ENCODE peak calls at places on chromosomes 13 and 19, in ten cellular contexts. One of them, this sample, is unnamed.

GRCh38 chr13:105920375-105920774 is 615.1 kb downstream of the EFNB2 start:
- DNase-seq in HT1080: peak
- DNase-seq in retina: no peak
- DNase-seq in C1 segment of cervical spinal cord: no peak
- DNase-seq in CD4-positive, alpha-beta memory T cell: no peak
- DNase-seq in adipocyte: peak
- DNase-seq in ACHN: no peak
- DNase-seq in posterior vena cava: no peak
- DNase-seq in NCI-H1105 treated with DMSO at 0.1 percent for 48 hours: no peak
- DNase-seq in NCI-H187 treated with DMSO at 0.1 percent for 48 hours: no peak
- DNase-seq in this sample: no peak

GRCh38 chr19:30841934-30842333 is 469.8 kb downstream of the ZNF536 start:
- DNase-seq in HT1080: no peak
- DNase-seq in retina: no peak
- DNase-seq in C1 segment of cervical spinal cord: no peak
- DNase-seq in CD4-positive, alpha-beta memory T cell: no peak
- DNase-seq in adipocyte: no peak
- DNase-seq in ACHN: no peak
- DNase-seq in posterior vena cava: no peak
- DNase-seq in NCI-H1105 treated with DMSO at 0.1 percent for 48 hours: no peak
- DNase-seq in NCI-H187 treated with DMSO at 0.1 percent for 48 hours: no peak
- DNase-seq in this sample: no peak

GRCh38 chr13:72255908-72256307 is 388.9 kb upstream of the DACH1 start:
- DNase-seq in HT1080: peak
- DNase-seq in retina: peak
- DNase-seq in C1 segment of cervical spinal cord: no peak
- DNase-seq in CD4-positive, alpha-beta memory T cell: no peak
- DNase-seq in adipocyte: peak
- DNase-seq in ACHN: peak
- DNase-seq in posterior vena cava: no peak
- DNase-seq in NCI-H1105 treated with DMSO at 0.1 percent for 48 hours: peak
- DNase-seq in NCI-H187 treated with DMSO at 0.1 percent for 48 hours: no peak
- DNase-seq in this sample: peak

GRCh38 chr13:114078501-114079451 is 53.6 kb downstream of the RASA3 start:
- DNase-seq in HT1080: no peak
- DNase-seq in retina: peak
- DNase-seq in C1 segment of cervical spinal cord: peak
- DNase-seq in CD4-positive, alpha-beta memory T cell: no peak
- DNase-seq in adipocyte: peak
- DNase-seq in ACHN: no peak
- DNase-seq in posterior vena cava: peak
- DNase-seq in NCI-H1105 treated with DMSO at 0.1 percent for 48 hours: no peak
- DNase-seq in NCI-H187 treated with DMSO at 0.1 percent for 48 hours: no peak
- DNase-seq in this sample: no peak

GRCh38 chr19:34085336-34085735 is 87.0 kb upstream of the LSM14A start:
- DNase-seq in HT1080: no peak
- DNase-seq in retina: no peak
- DNase-seq in C1 segment of cervical spinal cord: no peak
- DNase-seq in CD4-positive, alpha-beta memory T cell: no peak
- DNase-seq in adipocyte: no peak
- DNase-seq in ACHN: no peak
- DNase-seq in posterior vena cava: no peak
- DNase-seq in NCI-H1105 treated with DMSO at 0.1 percent for 48 hours: no peak
- DNase-seq in NCI-H187 treated with DMSO at 0.1 percent for 48 hours: no peak
- DNase-seq in this sample: no peak

GRCh38 chr19:51726049-51726448 is 2.3 kb upstream of the HAS1 start:
- DNase-seq in HT1080: peak
- DNase-seq in retina: no peak
- DNase-seq in C1 segment of cervical spinal cord: no peak
- DNase-seq in CD4-positive, alpha-beta memory T cell: no peak
- DNase-seq in adipocyte: peak
- DNase-seq in ACHN: no peak
- DNase-seq in posterior vena cava: peak
- DNase-seq in NCI-H1105 treated with DMSO at 0.1 percent for 48 hours: no peak
- DNase-seq in NCI-H187 treated with DMSO at 0.1 percent for 48 hours: no peak
- DNase-seq in this sample: peak

GRCh38 chr13:28531195-28531955 is 36.4 kb upstream of the FLT1 start:
- DNase-seq in HT1080: peak
- DNase-seq in retina: peak
- DNase-seq in C1 segment of cervical spinal cord: peak
- DNase-seq in CD4-positive, alpha-beta memory T cell: no peak
- DNase-seq in adipocyte: peak
- DNase-seq in ACHN: peak
- DNase-seq in posterior vena cava: peak
- DNase-seq in NCI-H1105 treated with DMSO at 0.1 percent for 48 hours: peak
- DNase-seq in NCI-H187 treated with DMSO at 0.1 percent for 48 hours: no peak
- DNase-seq in this sample: no peak

GRCh38 chr13:73440296-73440895 is 381.6 kb downstream of the KLF5 start:
- DNase-seq in HT1080: no peak
- DNase-seq in retina: no peak
- DNase-seq in C1 segment of cervical spinal cord: no peak
- DNase-seq in CD4-positive, alpha-beta memory T cell: no peak
- DNase-seq in adipocyte: peak
- DNase-seq in ACHN: peak
- DNase-seq in posterior vena cava: no peak
- DNase-seq in NCI-H1105 treated with DMSO at 0.1 percent for 48 hours: no peak
- DNase-seq in NCI-H187 treated with DMSO at 0.1 percent for 48 hours: no peak
- DNase-seq in this sample: no peak

GRCh38 chr13:77919351-77920294 is 992 bp upstream of the EDNRB start:
- DNase-seq in HT1080: no peak
- DNase-seq in retina: no peak
- DNase-seq in C1 segment of cervical spinal cord: no peak
- DNase-seq in CD4-positive, alpha-beta memory T cell: no peak
- DNase-seq in adipocyte: peak
- DNase-seq in ACHN: no peak
- DNase-seq in posterior vena cava: peak
- DNase-seq in NCI-H1105 treated with DMSO at 0.1 percent for 48 hours: peak
- DNase-seq in NCI-H187 treated with DMSO at 0.1 percent for 48 hours: no peak
- DNase-seq in this sample: peak

GRCh38 chr13:103866041-103866440 is 799.8 kb upstream of the SLC10A2 start:
- DNase-seq in HT1080: no peak
- DNase-seq in retina: no peak
- DNase-seq in C1 segment of cervical spinal cord: no peak
- DNase-seq in CD4-positive, alpha-beta memory T cell: no peak
- DNase-seq in adipocyte: no peak
- DNase-seq in ACHN: no peak
- DNase-seq in posterior vena cava: no peak
- DNase-seq in NCI-H1105 treated with DMSO at 0.1 percent for 48 hours: no peak
- DNase-seq in NCI-H187 treated with DMSO at 0.1 percent for 48 hours: no peak
- DNase-seq in this sample: no peak

GRCh38 chr13:21717817-21718216 is 46.9 kb downstream of the FGF9 start:
- DNase-seq in HT1080: no peak
- DNase-seq in retina: no peak
- DNase-seq in C1 segment of cervical spinal cord: no peak
- DNase-seq in CD4-positive, alpha-beta memory T cell: no peak
- DNase-seq in adipocyte: no peak
- DNase-seq in ACHN: no peak
- DNase-seq in posterior vena cava: no peak
- DNase-seq in NCI-H1105 treated with DMSO at 0.1 percent for 48 hours: no peak
- DNase-seq in NCI-H187 treated with DMSO at 0.1 percent for 48 hours: no peak
- DNase-seq in this sample: peak

GRCh38 chr13:80050252-80050651 is 290.7 kb downstream of the SPRY2 start:
- DNase-seq in HT1080: peak
- DNase-seq in retina: no peak
- DNase-seq in C1 segment of cervical spinal cord: no peak
- DNase-seq in CD4-positive, alpha-beta memory T cell: no peak
- DNase-seq in adipocyte: no peak
- DNase-seq in ACHN: no peak
- DNase-seq in posterior vena cava: no peak
- DNase-seq in NCI-H1105 treated with DMSO at 0.1 percent for 48 hours: no peak
- DNase-seq in NCI-H187 treated with DMSO at 0.1 percent for 48 hours: no peak
- DNase-seq in this sample: no peak